ENCODE peak calls at places on chromosomes 7 and 10, in five cellular contexts. W is transverse colon, Q is sigmoid colon, F is brain microvascular endothelial cell, R is breast epithelium. J is an unnamed sample.

GRCh38 chr7:87934699-87935372 is 785 bp downstream of the ADAM22 start:
- DNase-seq in W (peak; percentile 11), Q (no peak), F (no peak), R (no peak), J (no peak)

GRCh38 chr7:39678935-39679690 is 55.7 kb downstream of the RALA start:
- DNase-seq in W (no peak), Q (no peak), F (no peak), R (no peak), J (no peak)

GRCh38 chr7:93004906-93005305 is 112.9 kb downstream of the SAMD9 start:
- DNase-seq in W (no peak), Q (no peak), F (no peak), R (no peak), J (no peak)

GRCh38 chr7:142445019-142445686 is 187.3 kb upstream of the PRSS58 start:
- DNase-seq in W (no peak), Q (no peak), F (no peak), R (no peak), J (no peak)

GRCh38 chr7:133688483-133689239 is 435.8 kb downstream of the EXOC4 start:
- DNase-seq in W (no peak), Q (no peak), F (no peak), R (no peak), J (peak; percentile 34)

GRCh38 chr10:132135398-132135872 is 51.3 kb upstream of the DPYSL4 start:
- DNase-seq in W (no peak), Q (peak; percentile 57), F (no peak), R (no peak), J (no peak)

GRCh38 chr10:108422286-108422685 is 1257.8 kb upstream of the SORCS1 start:
- DNase-seq in W (no peak), Q (no peak), F (no peak), R (no peak), J (no peak)

GRCh38 chr7:130114776-130115175 is 44.4 kb downstream of the KLHDC10 start:
- DNase-seq in W (no peak), Q (no peak), F (no peak), R (no peak), J (peak; percentile 40)

GRCh38 chr10:119602241-119603095 is 5.7 kb upstream of the TIAL1 start:
- DNase-seq in W (peak; percentile 37), Q (no peak), F (peak; percentile 12), R (no peak), J (no peak)

GRCh38 chr7:137772748-137773147 is 74.0 kb downstream of the DGKI start:
- DNase-seq in W (no peak), Q (no peak), F (peak; percentile 90), R (no peak), J (peak; percentile 27)

GRCh38 chr10:73644015-73644743 is 2.9 kb upstream of the MYOZ1 start:
- DNase-seq in W (peak; percentile 64), Q (peak; percentile 78), F (peak; percentile 45), R (peak; percentile 41), J (no peak)

GRCh38 chr7:99102809-99103690 is 40.9 kb downstream of the SMURF1 start:
- DNase-seq in W (no peak), Q (no peak), F (peak; percentile 33), R (no peak), J (no peak)

GRCh38 chr10:28722065-28722803 is 44.9 kb downstream of the BAMBI start:
- DNase-seq in W (peak; percentile 8), Q (no peak), F (peak; percentile 14), R (no peak), J (no peak)

GRCh38 chr10:28492556-28492955 is 40.4 kb upstream of the WAC start:
- DNase-seq in W (no peak), Q (no peak), F (no peak), R (no peak), J (no peak)

GRCh38 chr7:120442838-120443237 is 169.9 kb downstream of the KCND2 start:
- DNase-seq in W (no peak), Q (no peak), F (no peak), R (no peak), J (no peak)

GRCh38 chr7:65441010-65441409 is 67.4 kb downstream of the ZNF92 start:
- DNase-seq in W (no peak), Q (no peak), F (peak; percentile 75), R (no peak), J (peak; percentile 12)

GRCh38 chr10:105656880-105657279 is 1015.8 kb downstream of the SORCS3 start:
- DNase-seq in W (no peak), Q (no peak), F (no peak), R (no peak), J (no peak)

GRCh38 chr10:43942096-43942885 is 293.6 kb upstream of the ZNF32 start:
- DNase-seq in W (no peak), Q (no peak), F (no peak), R (peak; percentile 5), J (no peak)

GRCh38 chr7:112882022-112882421 is 91.8 kb upstream of the TMEM168 start:
- DNase-seq in W (no peak), Q (no peak), F (no peak), R (no peak), J (no peak)

GRCh38 chr10:24305551-24306506 is 96.9 kb downstream of the KIAA1217 start:
- DNase-seq in W (no peak), Q (no peak), F (peak; percentile 27), R (no peak), J (no peak)

GRCh38 chr10:110613341-110613995 is 30.7 kb upstream of the RBM20 start:
- DNase-seq in W (no peak), Q (no peak), F (no peak), R (no peak), J (no peak)

GRCh38 chr7:13981070-13981469 is 8.4 kb downstream of the ETV1 start:
- DNase-seq in W (peak; percentile 63), Q (peak; percentile 67), F (peak; percentile 93), R (peak; percentile 71), J (peak; percentile 89)

GRCh38 chr7:119664601-119665000 is 608.4 kb upstream of the KCND2 start:
- DNase-seq in W (no peak), Q (no peak), F (peak; percentile 68), R (no peak), J (no peak)

GRCh38 chr10:59283456-59284082 is 78.8 kb downstream of the FAM13C start:
- DNase-seq in W (no peak), Q (no peak), F (no peak), R (no peak), J (no peak)

GRCh38 chr7:131606346-131607290 is 50.2 kb upstream of the PODXL start:
- DNase-seq in W (no peak), Q (no peak), F (no peak), R (no peak), J (no peak)

DNA sequence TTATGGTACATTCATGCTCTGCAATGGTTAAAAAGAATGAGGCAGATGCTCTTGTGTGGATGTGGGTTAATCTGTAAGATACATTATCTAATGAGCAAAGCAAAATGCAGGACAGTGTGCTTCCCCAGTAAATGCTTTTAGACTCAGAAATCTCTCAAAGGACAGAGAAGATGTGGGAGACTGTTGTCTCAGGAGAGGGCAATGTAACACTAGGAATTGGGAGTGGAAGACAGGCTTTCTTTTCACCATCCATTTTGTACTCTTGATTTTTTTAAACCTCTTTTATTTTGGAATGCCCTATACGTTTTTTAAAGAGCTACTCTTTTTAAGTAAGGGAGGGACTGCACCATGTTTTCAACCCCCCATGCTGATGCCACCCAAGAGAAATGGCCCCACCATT is 77.5 kb upstream of the ADAM12 start:
- DNase-seq in W (no peak), Q (no peak), F (no peak), R (no peak), J (no peak)
- H3K27ac ChIP-seq in W (no peak overlapping the region), Q (no peak overlapping the region), F (no peak overlapping the region), R (no peak overlapping the region), J (no peak overlapping the region)

DNA sequence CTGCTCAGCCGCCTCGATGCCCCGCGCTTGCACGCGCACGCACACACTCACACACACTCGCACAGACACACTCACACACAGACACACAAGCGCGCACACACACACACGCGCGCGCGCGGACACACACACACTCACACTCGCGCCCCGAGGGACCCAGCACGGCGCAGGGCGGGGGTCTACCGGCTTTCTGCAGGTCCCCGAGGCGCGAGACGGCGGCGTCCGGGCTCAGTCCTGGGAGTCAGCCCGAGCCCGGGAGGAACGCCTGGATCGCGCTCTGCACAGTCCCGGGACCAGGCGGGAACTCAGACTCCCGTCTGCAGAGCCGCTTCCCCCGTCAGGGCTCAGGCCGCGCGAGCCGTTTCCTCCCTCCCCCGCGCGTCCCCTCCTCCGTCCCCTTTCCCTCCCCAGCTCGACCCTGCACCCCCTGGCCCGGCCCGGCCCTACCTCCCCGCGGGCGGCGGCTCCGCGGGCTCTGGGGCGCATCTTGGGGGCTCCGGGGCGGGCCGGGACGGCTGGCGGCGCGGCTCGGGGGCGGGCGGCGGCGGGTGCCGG is 477 bp downstream of the DENND2A start:
- DNase-seq in W (peak; percentile 38), Q (peak; percentile 80), F (no peak), R (no peak), J (no peak)
- H3K27ac ChIP-seq in W (peak overlapping the region; percentile 76), Q (peak overlapping the region; percentile 94), F (peak overlapping the region; percentile 67), R (peak overlapping the region; percentile 93), J (no peak overlapping the region)

DNA sequence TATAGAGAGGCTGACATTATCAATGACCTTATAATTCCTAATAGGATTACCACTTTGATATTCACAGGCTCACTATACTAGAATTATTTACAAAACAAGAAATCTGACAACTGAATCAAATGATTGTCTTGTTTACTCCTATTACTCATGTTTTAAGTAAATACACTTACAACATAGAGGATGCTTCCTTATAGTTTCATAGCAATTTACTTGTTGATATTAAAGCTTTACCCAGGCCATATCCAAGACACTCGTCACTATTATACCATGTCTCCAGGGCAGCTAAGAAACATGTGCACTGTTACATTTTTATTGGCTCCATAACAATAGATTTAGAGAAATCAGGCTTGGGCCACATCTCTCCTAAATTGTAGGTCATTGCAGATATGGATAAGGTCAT is 276.9 kb downstream of the HGF start:
- DNase-seq in W (no peak), Q (no peak), F (no peak), R (no peak), J (no peak)
- H3K27ac ChIP-seq in W (no peak overlapping the region), Q (no peak overlapping the region), F (no peak overlapping the region), R (no peak overlapping the region), J (no peak overlapping the region)

GRCh38 chr10:42551582-42552187 is 86.7 kb downstream of the ZNF33B start:
- DNase-seq in W (no peak), Q (no peak), F (peak; percentile 1), R (no peak), J (no peak)
- H3K27ac ChIP-seq in W (peak overlapping the region; percentile 72), Q (peak overlapping the region; percentile 83), F (no peak overlapping the region), R (no peak overlapping the region), J (no peak overlapping the region)

GRCh38 chr7:69373171-69374035 is 224.9 kb upstream of the AUTS2 start:
- DNase-seq in W (no peak), Q (no peak), F (no peak), R (no peak), J (no peak)
- H3K27ac ChIP-seq in W (peak overlapping the region; percentile 24), Q (peak overlapping the region; percentile 80), F (no peak overlapping the region), R (no peak overlapping the region), J (no peak overlapping the region)

GRCh38 chr7:155951554-155952158 is 139.4 kb upstream of the SHH start:
- DNase-seq in W (peak; percentile 25), Q (peak; percentile 26), F (peak; percentile 93), R (peak; percentile 77), J (peak; percentile 95)
- H3K27ac ChIP-seq in W (no peak overlapping the region), Q (no peak overlapping the region), F (peak overlapping the region; percentile 92), R (peak overlapping the region; percentile 30), J (peak overlapping the region; percentile 91)

GRCh38 chr7:73941836-73942551 is 81.0 kb downstream of the TMEM270 start:
- DNase-seq in W (no peak), Q (no peak), F (peak; percentile 18), R (no peak), J (no peak)
- H3K27ac ChIP-seq in W (no peak overlapping the region), Q (peak overlapping the region; percentile 48), F (no peak overlapping the region), R (peak overlapping the region; percentile 21), J (no peak overlapping the region)